ENCODE peak calls at places on chromosomes 2 and 18, in four cellular contexts. Z is NCI-H2171, Q is AG10803, O is amniotic stem cell. H is an unnamed sample.

GRCh38 chr2:223062304-223062845 is 10.4 kb downstream of the KCNE4 start:
- DNase-seq in Z (no peak), Q (peak), O (no peak), H (no peak)

GRCh38 chr2:129483366-129483765 is 496.1 kb upstream of the RAB6C start:
- DNase-seq in Z (no peak), Q (no peak), O (no peak), H (no peak)

GRCh38 chr2:105839793-105840192 is 95.1 kb downstream of the NCK2 start:
- DNase-seq in Z (no peak), Q (no peak), O (no peak), H (no peak)

GRCh38 chr2:121273116-121273515 is 11.9 kb downstream of the TFCP2L1 start:
- DNase-seq in Z (no peak), Q (no peak), O (no peak), H (no peak)

GRCh38 chr2:121266543-121267106 is 18.4 kb downstream of the TFCP2L1 start:
- DNase-seq in Z (no peak), Q (no peak), O (no peak), H (no peak)

GRCh38 chr2:206230060-206230890 is 44.2 kb upstream of the ZDBF2 start:
- DNase-seq in Z (peak), Q (peak), O (no peak), H (no peak)

GRCh38 chr18:3402962-3403585 is 46.9 kb upstream of the TGIF1 start:
- DNase-seq in Z (no peak), Q (peak), O (no peak), H (no peak)

GRCh38 chr18:23398401-23398800 is 54.7 kb upstream of the RIOK3 start:
- DNase-seq in Z (no peak), Q (peak), O (no peak), H (no peak)

GRCh38 chr2:10384089-10384734 is 63.9 kb downstream of the ODC1 start:
- DNase-seq in Z (peak), Q (no peak), O (no peak), H (no peak)

GRCh38 chr2:3154694-3155093 is 222.9 kb downstream of the EIPR1 start:
- DNase-seq in Z (no peak), Q (no peak), O (no peak), H (no peak)